ENCODE peak calls at places on chromosomes 16 and 17, in five cellular contexts. One of them, this sample, is unnamed.

GRCh38 chr17:61002316-61002736 is 324.7 kb downstream of the BCAS3 start:
- DNase-seq in NCI-H69: peak
- DNase-seq in lower leg skin: no peak
- DNase-seq in uterus: no peak
- DNase-seq in ACHN: peak
- DNase-seq in this sample: no peak

GRCh38 chr17:82819015-82819414 is 20.8 kb downstream of the ZNF750 start:
- DNase-seq in NCI-H69: no peak
- DNase-seq in lower leg skin: no peak
- DNase-seq in uterus: no peak
- DNase-seq in ACHN: no peak
- DNase-seq in this sample: no peak

GRCh38 chr16:11112723-11113348 is 143.2 kb downstream of the SOCS1 start:
- DNase-seq in NCI-H69: peak
- DNase-seq in lower leg skin: no peak
- DNase-seq in uterus: no peak
- DNase-seq in ACHN: no peak
- DNase-seq in this sample: no peak

GRCh38 chr16:88818610-88818874 is 6.8 kb upstream of the APRT start:
- DNase-seq in NCI-H69: no peak
- DNase-seq in lower leg skin: no peak
- DNase-seq in uterus: no peak
- DNase-seq in ACHN: no peak
- DNase-seq in this sample: no peak

GRCh38 chr17:82371333-82372062 is at the start of gene UTS2R:
- DNase-seq in NCI-H69: peak
- DNase-seq in lower leg skin: no peak
- DNase-seq in uterus: no peak
- DNase-seq in ACHN: no peak
- DNase-seq in this sample: no peak

GRCh38 chr17:72365857-72366415 is 245.1 kb downstream of the SOX9 start:
- DNase-seq in NCI-H69: no peak
- DNase-seq in lower leg skin: no peak
- DNase-seq in uterus: no peak
- DNase-seq in ACHN: no peak
- DNase-seq in this sample: no peak

GRCh38 chr16:847681-848445 is 47.3 kb upstream of the GNG13 start:
- DNase-seq in NCI-H69: no peak
- DNase-seq in lower leg skin: no peak
- DNase-seq in uterus: no peak
- DNase-seq in ACHN: no peak
- DNase-seq in this sample: no peak

GRCh38 chr17:9021158-9021984 is at the start of gene NTN1:
- DNase-seq in NCI-H69: peak
- DNase-seq in lower leg skin: no peak
- DNase-seq in uterus: peak
- DNase-seq in ACHN: peak
- DNase-seq in this sample: no peak

GRCh38 chr17:45052052-45052772 is 780 bp upstream of the DCAKD start:
- DNase-seq in NCI-H69: peak
- DNase-seq in lower leg skin: no peak
- DNase-seq in uterus: peak
- DNase-seq in ACHN: peak
- DNase-seq in this sample: peak

GRCh38 chr16:21946889-21947635 is 6.1 kb upstream of the UQCRC2 start:
- DNase-seq in NCI-H69: no peak
- DNase-seq in lower leg skin: no peak
- DNase-seq in uterus: no peak
- DNase-seq in ACHN: no peak
- DNase-seq in this sample: no peak

GRCh38 chr16:12228607-12229499 is 252.3 kb downstream of the SNX29 start:
- DNase-seq in NCI-H69: peak
- DNase-seq in lower leg skin: peak
- DNase-seq in uterus: peak
- DNase-seq in ACHN: peak
- DNase-seq in this sample: no peak

GRCh38 chr17:76540381-76541300 is 797 bp downstream of the PRCD start:
- DNase-seq in NCI-H69: peak
- DNase-seq in lower leg skin: peak
- DNase-seq in uterus: peak
- DNase-seq in ACHN: peak
- DNase-seq in this sample: peak

GRCh38 chr17:67519801-67520251 is 142.7 kb downstream of the PITPNC1 start:
- DNase-seq in NCI-H69: no peak
- DNase-seq in lower leg skin: no peak
- DNase-seq in uterus: no peak
- DNase-seq in ACHN: no peak
- DNase-seq in this sample: no peak

GRCh38 chr16:11162571-11163268 is 93.3 kb downstream of the SOCS1 start:
- DNase-seq in NCI-H69: no peak
- DNase-seq in lower leg skin: no peak
- DNase-seq in uterus: no peak
- DNase-seq in ACHN: no peak
- DNase-seq in this sample: no peak

This sample was measured in lung.